ENCODE peak calls at places on chromosome 20, in four cellular contexts. One of them, this sample, is unnamed.

GRCh38 chr20:32762754-32763201 is 593 bp downstream of the DNMT3B start:
- DNase-seq in adrenal gland: no peak
- DNase-seq in IMR-90: no peak
- DNase-seq in heart left ventricle: no peak
- DNase-seq in this sample: no peak

GRCh38 chr20:39057911-39058310 is 95.8 kb downstream of the DHX35 start:
- DNase-seq in heart left ventricle: no peak
- DNase-seq in adrenal gland: no peak
- DNase-seq in IMR-90: no peak
- DNase-seq in this sample: no peak

GRCh38 chr20:23606652-23607049 is 934 bp upstream of the CST9 start:
- DNase-seq in IMR-90: peak
- DNase-seq in adrenal gland: peak
- DNase-seq in heart left ventricle: peak
- DNase-seq in this sample: peak

GRCh38 chr20:64065973-64066341 is 3.0 kb downstream of the TCEA2 start:
- DNase-seq in heart left ventricle: no peak
- DNase-seq in IMR-90: peak
- DNase-seq in adrenal gland: peak
- DNase-seq in this sample: no peak

GRCh38 chr20:35539756-35540212 is 2.1 kb upstream of the ERGIC3 start:
- DNase-seq in IMR-90: no peak
- DNase-seq in heart left ventricle: no peak
- DNase-seq in adrenal gland: no peak
- DNase-seq in this sample: no peak

GRCh38 chr20:62589150-62589498 is 53.2 kb upstream of the SLCO4A1 start:
- DNase-seq in IMR-90: no peak
- DNase-seq in adrenal gland: no peak
- DNase-seq in heart left ventricle: peak
- DNase-seq in this sample: no peak

GRCh38 chr20:13348301-13349239 is 127.5 kb downstream of the ISM1 start:
- DNase-seq in adrenal gland: no peak
- DNase-seq in IMR-90: peak
- DNase-seq in heart left ventricle: no peak
- DNase-seq in this sample: no peak

GRCh38 chr20:36153754-36154695 is 515 bp upstream of the EPB41L1 start:
- DNase-seq in heart left ventricle: peak
- DNase-seq in adrenal gland: peak
- DNase-seq in IMR-90: peak
- DNase-seq in this sample: peak

GRCh38 chr20:11581271-11581670 is 336.4 kb upstream of the BTBD3 start:
- DNase-seq in adrenal gland: no peak
- DNase-seq in heart left ventricle: no peak
- DNase-seq in IMR-90: no peak
- DNase-seq in this sample: no peak

GRCh38 chr20:17697171-17697570 is 2.6 kb upstream of the BANF2 start:
- DNase-seq in IMR-90: no peak
- DNase-seq in heart left ventricle: no peak
- DNase-seq in adrenal gland: no peak
- DNase-seq in this sample: no peak

GRCh38 chr20:10581823-10582222 is 92.0 kb downstream of the JAG1 start:
- DNase-seq in adrenal gland: no peak
- DNase-seq in heart left ventricle: no peak
- DNase-seq in IMR-90: peak
- DNase-seq in this sample: no peak

GRCh38 chr20:36097331-36097730 is 57.2 kb upstream of the EPB41L1 start:
- DNase-seq in IMR-90: peak
- DNase-seq in adrenal gland: no peak
- DNase-seq in heart left ventricle: no peak
- DNase-seq in this sample: no peak

GRCh38 chr20:37846573-37846972 is 56.4 kb upstream of the VSTM2L start:
- DNase-seq in IMR-90: no peak
- DNase-seq in adrenal gland: no peak
- DNase-seq in heart left ventricle: no peak
- DNase-seq in this sample: no peak

GRCh38 chr20:4247898-4248858 is 232.8 kb upstream of the RNF24 start:
- DNase-seq in IMR-90: no peak
- DNase-seq in adrenal gland: no peak
- DNase-seq in heart left ventricle: no peak
- DNase-seq in this sample: no peak

GRCh38 chr20:40897177-40897700 is 131.4 kb upstream of the TOP1 start:
- DNase-seq in heart left ventricle: no peak
- DNase-seq in adrenal gland: no peak
- DNase-seq in IMR-90: peak
- DNase-seq in this sample: no peak

GRCh38 chr20:51906049-51906448 is 103.7 kb upstream of the SALL4 start:
- DNase-seq in IMR-90: no peak
- DNase-seq in adrenal gland: no peak
- DNase-seq in heart left ventricle: no peak
- DNase-seq in this sample: no peak

GRCh38 chr20:32019156-32019510 is 8.9 kb downstream of the CCM2L start:
- DNase-seq in adrenal gland: no peak
- DNase-seq in IMR-90: no peak
- DNase-seq in heart left ventricle: no peak
- DNase-seq in this sample: no peak

GRCh38 chr20:48718914-48719578 is 108.8 kb downstream of the PREX1 start:
- DNase-seq in adrenal gland: no peak
- DNase-seq in heart left ventricle: no peak
- DNase-seq in IMR-90: no peak
- DNase-seq in this sample: no peak

GRCh38 chr20:14979472-14979986 is 642.1 kb upstream of the FLRT3 start:
- DNase-seq in IMR-90: no peak
- DNase-seq in heart left ventricle: no peak
- DNase-seq in adrenal gland: no peak
- DNase-seq in this sample: no peak

GRCh38 chr20:5827098-5827853 is 77.1 kb downstream of the SHLD1 start:
- DNase-seq in adrenal gland: peak
- DNase-seq in heart left ventricle: peak
- DNase-seq in IMR-90: no peak
- DNase-seq in this sample: no peak

GRCh38 chr20:1891263-1892121 is 3.7 kb upstream of the SIRPA start:
- DNase-seq in heart left ventricle: peak
- DNase-seq in adrenal gland: no peak
- DNase-seq in IMR-90: no peak
- DNase-seq in this sample: no peak

GRCh38 chr20:7346562-7346961 is 579.1 kb downstream of the BMP2 start:
- DNase-seq in adrenal gland: no peak
- DNase-seq in heart left ventricle: no peak
- DNase-seq in IMR-90: no peak
- DNase-seq in this sample: no peak

GRCh38 chr20:43691928-43692524 is 25.1 kb downstream of the MYBL2 start:
- DNase-seq in heart left ventricle: no peak
- DNase-seq in adrenal gland: peak
- DNase-seq in IMR-90: peak
- DNase-seq in this sample: no peak

GRCh38 chr20:45432294-45432693 is 16.4 kb downstream of the PIGT start:
- DNase-seq in heart left ventricle: no peak
- DNase-seq in IMR-90: no peak
- DNase-seq in adrenal gland: no peak
- DNase-seq in this sample: no peak

GRCh38 chr20:44621939-44622338 is 29.6 kb downstream of the ADA start:
- DNase-seq in adrenal gland: no peak
- DNase-seq in heart left ventricle: no peak
- DNase-seq in IMR-90: no peak
- DNase-seq in this sample: no peak

GRCh38 chr20:11076434-11076833 is 402.6 kb upstream of the JAG1 start:
- DNase-seq in adrenal gland: no peak
- DNase-seq in IMR-90: no peak
- DNase-seq in heart left ventricle: no peak
- DNase-seq in this sample: no peak

GRCh38 chr20:41655966-41656685 is 37.9 kb upstream of the CHD6 start:
- DNase-seq in adrenal gland: no peak
- DNase-seq in heart left ventricle: no peak
- DNase-seq in IMR-90: no peak
- DNase-seq in this sample: no peak

GRCh38 chr20:1669304-1669703 is 11.7 kb upstream of the SIRPG start:
- DNase-seq in adrenal gland: no peak
- DNase-seq in heart left ventricle: peak
- DNase-seq in IMR-90: no peak
- DNase-seq in this sample: no peak

GRCh38 chr20:59948828-59949720 is 8.9 kb downstream of the FAM217B start:
- DNase-seq in adrenal gland: no peak
- DNase-seq in IMR-90: peak
- DNase-seq in heart left ventricle: no peak
- DNase-seq in this sample: no peak

GRCh38 chr20:237479-237878 is 10.4 kb downstream of the DEFB129 start:
- DNase-seq in IMR-90: peak
- DNase-seq in heart left ventricle: no peak
- DNase-seq in adrenal gland: peak
- DNase-seq in this sample: no peak

GRCh38 chr20:33687993-33688937 is 2.1 kb upstream of the E2F1 start:
- DNase-seq in heart left ventricle: no peak
- DNase-seq in adrenal gland: no peak
- DNase-seq in IMR-90: no peak
- DNase-seq in this sample: no peak

GRCh38 chr20:48682529-48683385 is 145.0 kb downstream of the PREX1 start:
- DNase-seq in heart left ventricle: peak
- DNase-seq in IMR-90: peak
- DNase-seq in adrenal gland: peak
- DNase-seq in this sample: peak

GRCh38 chr20:24628985-24629384 is 159.6 kb downstream of the SYNDIG1 start:
- DNase-seq in IMR-90: no peak
- DNase-seq in heart left ventricle: no peak
- DNase-seq in adrenal gland: no peak
- DNase-seq in this sample: no peak

GRCh38 chr20:24627291-24627690 is 157.9 kb downstream of the SYNDIG1 start:
- DNase-seq in adrenal gland: no peak
- DNase-seq in IMR-90: no peak
- DNase-seq in heart left ventricle: no peak
- DNase-seq in this sample: no peak

GRCh38 chr20:24630486-24631172 is 161.2 kb downstream of the SYNDIG1 start:
- DNase-seq in IMR-90: no peak
- DNase-seq in heart left ventricle: no peak
- DNase-seq in adrenal gland: no peak
- DNase-seq in this sample: no peak

GRCh38 chr20:24629668-24630067 is 160.2 kb downstream of the SYNDIG1 start:
- DNase-seq in heart left ventricle: no peak
- DNase-seq in adrenal gland: no peak
- DNase-seq in IMR-90: no peak
- DNase-seq in this sample: no peak

DNA sequence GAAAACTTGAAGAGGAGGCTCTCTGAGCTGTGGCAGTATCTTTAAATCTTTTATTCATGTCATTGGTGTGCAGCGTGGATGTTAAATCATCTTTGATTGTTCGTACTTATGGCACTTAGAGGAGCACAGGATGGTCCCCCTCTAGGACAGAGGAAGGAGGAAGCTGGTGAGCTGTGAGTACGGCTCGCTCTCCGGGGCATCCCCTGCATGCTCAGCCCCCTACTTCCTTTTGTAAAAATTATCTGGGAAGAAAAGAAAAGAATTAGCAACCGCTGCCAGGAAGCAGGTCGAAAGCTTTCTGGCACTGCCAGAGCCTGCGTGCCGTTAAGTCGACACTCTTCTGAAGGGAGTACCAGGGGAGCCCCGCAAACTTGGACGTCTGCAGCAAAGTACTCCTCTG is 158.5 kb downstream of the SYNDIG1 start:
- DNase-seq in adrenal gland: no peak
- DNase-seq in heart left ventricle: no peak
- DNase-seq in IMR-90: no peak
- DNase-seq in this sample: no peak
- TF ChIP-seq POLR2A in adrenal gland: no peak
- TF ChIP-seq POLR2A in heart left ventricle: no peak
- TF ChIP-seq POLR2A in IMR-90: no peak
- TF ChIP-seq POLR2A in this sample: no peak

DNA sequence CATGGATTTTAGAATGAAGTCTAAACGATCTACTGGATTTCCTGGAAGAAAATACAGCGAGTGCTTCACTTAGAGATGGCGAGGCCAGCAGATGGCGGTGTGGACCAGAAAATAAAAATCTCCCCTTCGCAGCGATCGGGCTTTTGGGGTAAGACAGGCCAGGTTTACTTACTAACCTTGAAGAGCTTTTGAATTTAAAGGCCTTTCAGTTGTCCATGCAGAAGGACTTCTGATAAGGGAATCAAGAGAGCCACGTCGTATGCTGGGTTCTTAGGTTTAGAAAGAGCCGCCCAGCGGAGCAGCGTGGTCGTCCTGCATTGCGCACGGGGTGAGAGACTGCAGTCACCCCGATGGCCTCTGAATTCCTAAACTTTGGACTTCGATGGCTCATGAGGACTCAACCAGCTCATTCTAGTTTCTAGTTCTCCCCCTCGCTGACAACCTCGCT is 125.2 kb upstream of the RALGAPA2 start:
- DNase-seq in heart left ventricle: no peak
- DNase-seq in adrenal gland: peak
- DNase-seq in IMR-90: peak
- DNase-seq in this sample: peak
- TF ChIP-seq CTCF in heart left ventricle: peak
- TF ChIP-seq CTCF in adrenal gland: peak
- TF ChIP-seq CTCF in IMR-90: peak
- TF ChIP-seq CTCF in this sample: no peak

DNA sequence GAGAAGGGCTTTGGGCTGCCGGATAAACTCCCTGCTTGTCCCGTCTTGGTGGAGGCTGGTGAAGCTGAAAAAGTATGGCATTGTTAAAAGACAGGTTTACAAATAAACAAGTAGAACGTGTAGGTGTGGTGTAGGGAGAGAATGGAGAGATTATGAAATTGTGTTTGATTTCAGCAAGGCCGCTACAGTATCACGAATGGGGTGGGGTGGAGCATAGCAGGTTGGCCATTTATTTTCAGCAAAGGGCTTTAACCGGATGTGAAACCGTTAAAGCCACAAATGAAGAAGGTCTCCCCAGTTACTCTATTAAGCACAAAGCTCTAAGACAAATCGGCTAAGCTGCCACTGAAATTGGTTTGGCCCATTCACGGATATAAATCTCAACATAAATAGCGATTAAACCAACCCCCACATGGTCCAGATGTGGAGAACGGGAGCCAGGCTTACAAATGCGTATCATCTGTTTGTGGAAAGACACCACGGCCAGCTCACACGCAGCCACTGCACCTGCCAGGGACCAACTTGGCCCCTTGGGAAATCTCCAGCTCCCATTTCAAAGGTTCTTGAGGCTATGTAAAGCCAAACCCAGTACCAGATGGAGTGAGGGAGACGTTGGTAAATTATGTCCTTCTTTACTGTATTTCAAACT is 94.0 kb downstream of the ZMYND8 start:
- DNase-seq in adrenal gland: no peak
- DNase-seq in IMR-90: no peak
- DNase-seq in heart left ventricle: no peak
- DNase-seq in this sample: no peak
- TF ChIP-seq POLR2A in adrenal gland: no peak
- TF ChIP-seq POLR2A in IMR-90: no peak
- TF ChIP-seq POLR2A in heart left ventricle: no peak
- TF ChIP-seq POLR2A in this sample: no peak

GRCh38 chr20:20085812-20086211 is 33.5 kb downstream of the CFAP61 start:
- DNase-seq in adrenal gland: no peak
- DNase-seq in IMR-90: no peak
- DNase-seq in heart left ventricle: peak
- DNase-seq in this sample: no peak

GRCh38 chr20:20084296-20084752 is 32.0 kb downstream of the CFAP61 start:
- DNase-seq in heart left ventricle: peak
- DNase-seq in IMR-90: no peak
- DNase-seq in adrenal gland: no peak
- DNase-seq in this sample: no peak

GRCh38 chr20:20085071-20085470 is 32.7 kb downstream of the CFAP61 start:
- DNase-seq in heart left ventricle: peak
- DNase-seq in IMR-90: no peak
- DNase-seq in adrenal gland: no peak
- DNase-seq in this sample: no peak

GRCh38 chr20:20079102-20079784 is 26.9 kb downstream of the CFAP61 start:
- DNase-seq in IMR-90: no peak
- DNase-seq in adrenal gland: no peak
- DNase-seq in heart left ventricle: no peak
- DNase-seq in this sample: no peak

GRCh38 chr20:20083796-20084195 is 31.5 kb downstream of the CFAP61 start:
- DNase-seq in adrenal gland: no peak
- DNase-seq in heart left ventricle: no peak
- DNase-seq in IMR-90: peak
- DNase-seq in this sample: no peak
- TF ChIP-seq CTCF in adrenal gland: peak
- TF ChIP-seq CTCF in heart left ventricle: peak
- TF ChIP-seq CTCF in IMR-90: peak
- TF ChIP-seq CTCF in this sample: no peak